ENCODE peak calls at places on chromosomes 5 and 9, in ten cellular contexts. A is neural progenitor cell; Y is stomach; R is effector memory CD4-positive, alpha-beta T cell; G is left ventricle myocardium inferior; P is SJSA1; M is Panc1; Q is gastrocnemius medialis; N is H1; F is heart left ventricle. S is an unnamed sample.

GRCh38 chr5:117084052-117084451 is 509.4 kb upstream of the SEMA6A start:
- DNase-seq in M (no peak), Q (no peak), G (no peak), Y (no peak), P (no peak), R (no peak), N (no peak), F (no peak), A (no peak), S (no peak)

GRCh38 chr9:115134941-115135340 is 17.0 kb upstream of the TNC start:
- DNase-seq in N (no peak), M (no peak), R (no peak), Y (no peak), P (no peak), A (no peak), G (no peak), F (no peak), Q (no peak), S (no peak)

GRCh38 chr5:111070272-111071134 is 1.0 kb upstream of the TSLP start:
- DNase-seq in G (peak; percentile 26), P (no peak), F (peak; percentile 37), A (peak; percentile 90), N (no peak), R (no peak), M (no peak), Q (no peak), Y (peak; percentile 26), S (no peak)

GRCh38 chr9:81771606-81772005 is 82.3 kb upstream of the TLE1 start:
- DNase-seq in Y (no peak), P (peak; percentile 58), F (no peak), G (no peak), A (no peak), R (no peak), N (no peak), Q (no peak), M (no peak), S (no peak)

GRCh38 chr5:163846512-163846911 is 341.1 kb downstream of the MAT2B start:
- DNase-seq in M (no peak), A (no peak), N (no peak), F (no peak), Y (no peak), R (no peak), Q (no peak), G (no peak), P (no peak), S (no peak)

GRCh38 chr5:146565764-146566163 is 49.8 kb upstream of the GPR151 start:
- DNase-seq in F (no peak), R (peak; percentile 5), M (no peak), N (no peak), G (no peak), Y (peak; percentile 26), A (peak; percentile 81), P (peak; percentile 58), Q (no peak), S (peak; percentile 33)

GRCh38 chr9:135147473-135147805 is 60.0 kb downstream of the OLFM1 start:
- DNase-seq in F (no peak), Y (no peak), R (no peak), G (no peak), N (no peak), A (no peak), Q (no peak), M (no peak), P (no peak), S (no peak)

GRCh38 chr5:125461641-125462072 is 715.2 kb upstream of the ZNF608 start:
- DNase-seq in M (no peak), P (no peak), R (no peak), N (no peak), F (no peak), Y (no peak), A (no peak), Q (no peak), G (no peak), S (no peak)

GRCh38 chr9:115204827-115205506 is 87.0 kb upstream of the TNC start:
- DNase-seq in P (no peak), N (no peak), A (no peak), M (no peak), F (no peak), Q (no peak), G (no peak), R (no peak), Y (no peak), S (peak; percentile 12)

GRCh38 chr9:137705443-137705863 is 86.6 kb downstream of the EHMT1 start:
- DNase-seq in Q (no peak), R (no peak), P (no peak), Y (no peak), N (no peak), G (no peak), M (no peak), A (no peak), F (no peak), S (peak; percentile 72)

GRCh38 chr5:168592014-168592368 is 12.8 kb upstream of the PANK3 start:
- DNase-seq in G (no peak), P (no peak), A (no peak), Q (no peak), M (no peak), F (no peak), N (no peak), Y (peak; percentile 74), R (no peak), S (no peak)

GRCh38 chr5:178292826-178293205 is 60.2 kb upstream of the PHYKPL start:
- DNase-seq in A (no peak), F (no peak), G (no peak), P (no peak), Q (no peak), R (no peak), N (no peak), M (no peak), Y (no peak), S (no peak)

GRCh38 chr9:126051446-126052130 is 275.0 kb upstream of the MVB12B start:
- DNase-seq in F (no peak), Q (no peak), P (no peak), M (no peak), A (no peak), Y (no peak), G (no peak), N (no peak), R (no peak), S (no peak)

GRCh38 chr5:5271606-5272321 is 131.6 kb downstream of the ADAMTS16 start:
- DNase-seq in N (no peak), A (peak; percentile 10), P (no peak), Y (no peak), M (no peak), F (no peak), G (no peak), R (no peak), Q (no peak), S (no peak)
- H3K4me1 ChIP-seq in N (peaks cover 5% of the 10 kb centered on the region), A (peaks cover 13% of the 10 kb centered on the region), P (peaks cover 14% of the 10 kb centered on the region), Y (peaks cover 15% of the 10 kb centered on the region), M (peaks cover 2% of the 10 kb centered on the region), F (peaks cover 12% of the 10 kb centered on the region), G (peaks cover 10% of the 10 kb centered on the region), R (no peaks in the 10 kb centered on the region), Q (no peaks in the 10 kb centered on the region), S (no peaks in the 10 kb centered on the region)

DNA sequence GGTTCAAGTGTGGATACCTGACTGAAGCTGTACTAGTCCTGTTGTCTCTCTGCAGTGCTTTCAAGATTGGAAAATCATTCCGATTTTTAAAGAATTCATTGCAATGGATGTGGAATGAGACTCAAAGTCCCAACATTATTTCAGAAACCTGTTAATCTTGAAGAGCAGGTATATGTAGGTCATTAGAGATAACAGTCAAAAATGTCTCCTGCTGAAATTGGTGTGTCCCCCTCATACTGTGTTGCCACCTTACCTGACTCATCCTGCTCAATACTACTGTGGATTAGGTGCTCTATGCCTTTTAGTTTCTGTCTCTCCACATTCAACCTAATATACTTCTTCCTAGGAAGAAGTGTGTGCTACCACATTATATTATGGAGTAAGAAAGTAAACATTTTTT is 91.1 kb upstream of the NR3C1 start:
- DNase-seq in G (no peak), A (no peak), F (no peak), Q (no peak), M (no peak), N (no peak), R (no peak), P (no peak), Y (no peak), S (no peak)
- H3K27ac ChIP-seq in G (no peak overlapping the region), A (no peak overlapping the region), F (no peak overlapping the region), Q (no peak overlapping the region), M (no peak overlapping the region), N (no peak overlapping the region), R (no peak overlapping the region), P (no peak overlapping the region), Y (no peak overlapping the region), S (no peak overlapping the region)

DNA sequence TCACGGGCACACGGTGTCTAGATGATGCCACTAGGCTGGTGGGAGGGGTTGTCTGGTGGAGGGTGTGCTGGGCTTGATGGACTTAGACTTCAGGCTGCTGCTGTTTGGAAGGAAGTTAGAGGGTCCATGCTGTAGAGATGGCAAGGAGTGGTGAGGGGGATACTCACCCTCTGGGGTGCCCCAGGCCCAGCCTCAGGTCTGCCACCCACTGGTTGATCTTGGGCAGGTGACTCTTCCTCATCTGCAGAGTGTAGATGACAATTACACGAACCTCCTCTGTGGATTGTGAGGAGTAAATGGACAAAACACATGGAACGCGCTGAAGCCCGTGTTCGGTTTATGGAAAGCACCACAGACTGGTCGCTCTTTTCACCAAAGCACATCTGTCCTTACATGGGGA is 58.1 kb downstream of the ZNF618 start:
- DNase-seq in R (no peak), G (no peak), Y (peak; percentile 17), Q (no peak), A (no peak), P (peak; percentile 19), F (no peak), M (no peak), N (no peak), S (no peak)
- H3K4me1 ChIP-seq in R (no peaks in the 10 kb centered on the region), G (peaks cover 15% of the 10 kb centered on the region), Y (peaks cover 21% of the 10 kb centered on the region), Q (peaks cover 13% of the 10 kb centered on the region), A (peaks cover 18% of the 10 kb centered on the region), P (peaks cover 9% of the 10 kb centered on the region), F (no peaks in the 10 kb centered on the region), M (no peaks in the 10 kb centered on the region), N (peaks cover 3% of the 10 kb centered on the region), S (no peaks in the 10 kb centered on the region)

GRCh38 chr5:102813740-102814139 is 58.6 kb downstream of the PAM start:
- DNase-seq in M (no peak), G (no peak), R (no peak), P (no peak), F (no peak), A (no peak), N (no peak), Y (no peak), Q (no peak), S (no peak)

GRCh38 chr5:102811962-102812361 is 56.9 kb downstream of the PAM start:
- DNase-seq in Y (no peak), G (no peak), N (no peak), A (no peak), M (peak; percentile 18), Q (no peak), P (no peak), F (no peak), R (no peak), S (no peak)

GRCh38 chr5:102807878-102808502 is 52.9 kb downstream of the PAM start:
- DNase-seq in N (no peak), Q (no peak), R (no peak), M (no peak), P (no peak), A (peak; percentile 47), Y (no peak), F (no peak), G (no peak), S (no peak)

DNA sequence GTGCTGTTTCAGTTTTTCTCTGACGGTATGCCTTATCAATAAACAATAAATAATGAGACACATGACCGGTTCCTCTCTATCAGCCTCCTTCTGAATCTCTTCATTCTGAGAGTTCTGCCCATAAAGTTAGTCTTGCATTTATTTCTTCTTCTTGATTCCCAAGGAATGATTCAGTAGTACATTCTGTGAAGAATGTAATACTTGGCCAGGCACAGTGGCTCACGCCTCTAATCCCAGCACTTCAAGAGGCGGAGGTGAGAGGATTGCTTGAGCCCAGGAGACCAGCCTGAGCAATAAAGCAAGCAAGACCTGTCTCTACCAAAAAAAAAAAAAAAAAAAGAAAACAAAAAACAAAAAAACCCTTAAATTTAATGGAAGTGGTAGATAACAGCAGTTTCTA is 53.9 kb downstream of the PAM start:
- DNase-seq in R (no peak), A (no peak), P (no peak), M (no peak), N (no peak), G (no peak), Y (no peak), F (no peak), Q (no peak), S (no peak)
- H3K27ac ChIP-seq in R (no peak overlapping the region), A (no peak overlapping the region), P (no peak overlapping the region), M (no peak overlapping the region), N (no peak overlapping the region), G (no peak overlapping the region), Y (no peak overlapping the region), F (no peak overlapping the region), Q (peak overlapping the region; percentile 62), S (no peak overlapping the region)